ENCODE peak calls at places on chromosomes 3 and 15, in nine cellular contexts. One of them, this sample, is unnamed.

GRCh38 chr3:169813757-169814517 is 1.2 kb upstream of the LRRC34 start:
- DNase-seq in stomach: peak; percentile 46
- DNase-seq in esophagus squamous epithelium: no peak
- DNase-seq in tibial nerve: peak; percentile 8
- DNase-seq in cardiac muscle cell: no peak
- DNase-seq in OCI-LY7: peak; percentile 91
- DNase-seq in endodermal cell: peak; percentile 86
- DNase-seq in SK-N-SH: no peak
- DNase-seq in body of pancreas: peak; percentile 39
- DNase-seq in this sample: peak; percentile 60

GRCh38 chr3:175335229-175335628 is 476.1 kb downstream of the NAALADL2 start:
- DNase-seq in stomach: no peak
- DNase-seq in esophagus squamous epithelium: no peak
- DNase-seq in tibial nerve: no peak
- DNase-seq in cardiac muscle cell: no peak
- DNase-seq in OCI-LY7: no peak
- DNase-seq in endodermal cell: no peak
- DNase-seq in SK-N-SH: no peak
- DNase-seq in body of pancreas: no peak
- DNase-seq in this sample: no peak

GRCh38 chr3:31346542-31346979 is 186.2 kb upstream of the STT3B start:
- DNase-seq in stomach: no peak
- DNase-seq in esophagus squamous epithelium: no peak
- DNase-seq in tibial nerve: no peak
- DNase-seq in cardiac muscle cell: no peak
- DNase-seq in OCI-LY7: no peak
- DNase-seq in endodermal cell: no peak
- DNase-seq in SK-N-SH: no peak
- DNase-seq in body of pancreas: no peak
- DNase-seq in this sample: no peak

GRCh38 chr3:42134867-42135464 is 43.8 kb downstream of the TRAK1 start:
- DNase-seq in stomach: peak; percentile 51
- DNase-seq in esophagus squamous epithelium: no peak
- DNase-seq in tibial nerve: no peak
- DNase-seq in cardiac muscle cell: no peak
- DNase-seq in OCI-LY7: no peak
- DNase-seq in endodermal cell: no peak
- DNase-seq in SK-N-SH: no peak
- DNase-seq in body of pancreas: no peak
- DNase-seq in this sample: no peak

GRCh38 chr15:57772223-57772957 is 65.9 kb downstream of the POLR2M start:
- DNase-seq in stomach: no peak
- DNase-seq in esophagus squamous epithelium: no peak
- DNase-seq in tibial nerve: no peak
- DNase-seq in cardiac muscle cell: no peak
- DNase-seq in OCI-LY7: no peak
- DNase-seq in endodermal cell: peak; percentile 58
- DNase-seq in SK-N-SH: no peak
- DNase-seq in body of pancreas: no peak
- DNase-seq in this sample: no peak

GRCh38 chr3:150248116-150248864 is 159.8 kb upstream of the TSC22D2 start:
- DNase-seq in stomach: no peak
- DNase-seq in esophagus squamous epithelium: no peak
- DNase-seq in tibial nerve: no peak
- DNase-seq in cardiac muscle cell: no peak
- DNase-seq in OCI-LY7: peak; percentile 11
- DNase-seq in endodermal cell: no peak
- DNase-seq in SK-N-SH: no peak
- DNase-seq in body of pancreas: no peak
- DNase-seq in this sample: no peak

GRCh38 chr3:184234224-184234623 is 4.8 kb downstream of the VWA5B2 start:
- DNase-seq in stomach: peak; percentile 65
- DNase-seq in esophagus squamous epithelium: no peak
- DNase-seq in tibial nerve: no peak
- DNase-seq in cardiac muscle cell: no peak
- DNase-seq in OCI-LY7: peak; percentile 14
- DNase-seq in endodermal cell: no peak
- DNase-seq in SK-N-SH: peak; percentile 91
- DNase-seq in body of pancreas: peak; percentile 75
- DNase-seq in this sample: no peak

GRCh38 chr3:5079761-5080160 is 42.3 kb upstream of the ARL8B start:
- DNase-seq in stomach: no peak
- DNase-seq in esophagus squamous epithelium: no peak
- DNase-seq in tibial nerve: no peak
- DNase-seq in cardiac muscle cell: no peak
- DNase-seq in OCI-LY7: no peak
- DNase-seq in endodermal cell: no peak
- DNase-seq in SK-N-SH: no peak
- DNase-seq in body of pancreas: no peak
- DNase-seq in this sample: no peak

GRCh38 chr15:26615188-26615926 is 157.5 kb downstream of the GABRB3 start:
- DNase-seq in stomach: no peak
- DNase-seq in esophagus squamous epithelium: no peak
- DNase-seq in tibial nerve: no peak
- DNase-seq in cardiac muscle cell: no peak
- DNase-seq in OCI-LY7: no peak
- DNase-seq in endodermal cell: no peak
- DNase-seq in SK-N-SH: no peak
- DNase-seq in body of pancreas: no peak
- DNase-seq in this sample: no peak

GRCh38 chr15:37016287-37016686 is 84.1 kb downstream of the MEIS2 start:
- DNase-seq in stomach: no peak
- DNase-seq in esophagus squamous epithelium: no peak
- DNase-seq in tibial nerve: peak; percentile 17
- DNase-seq in cardiac muscle cell: no peak
- DNase-seq in OCI-LY7: no peak
- DNase-seq in endodermal cell: no peak
- DNase-seq in SK-N-SH: no peak
- DNase-seq in body of pancreas: peak; percentile 27
- DNase-seq in this sample: no peak

GRCh38 chr3:127566801-127567200 is 23.7 kb downstream of the TPRA1 start:
- DNase-seq in stomach: no peak
- DNase-seq in esophagus squamous epithelium: no peak
- DNase-seq in tibial nerve: no peak
- DNase-seq in cardiac muscle cell: no peak
- DNase-seq in OCI-LY7: no peak
- DNase-seq in endodermal cell: no peak
- DNase-seq in SK-N-SH: no peak
- DNase-seq in body of pancreas: no peak
- DNase-seq in this sample: no peak

GRCh38 chr3:38455639-38456430 is 2.1 kb downstream of the ACVR2B start:
- DNase-seq in stomach: no peak
- DNase-seq in esophagus squamous epithelium: no peak
- DNase-seq in tibial nerve: no peak
- DNase-seq in cardiac muscle cell: peak; percentile 81
- DNase-seq in OCI-LY7: no peak
- DNase-seq in endodermal cell: peak; percentile 89
- DNase-seq in SK-N-SH: peak; percentile 58
- DNase-seq in body of pancreas: no peak
- DNase-seq in this sample: no peak

GRCh38 chr3:49422379-49423248 is at the start of gene AMT:
- DNase-seq in stomach: peak; percentile 57
- DNase-seq in esophagus squamous epithelium: no peak
- DNase-seq in tibial nerve: no peak
- DNase-seq in cardiac muscle cell: peak; percentile 92
- DNase-seq in OCI-LY7: no peak
- DNase-seq in endodermal cell: peak; percentile 97
- DNase-seq in SK-N-SH: peak; percentile 78
- DNase-seq in body of pancreas: peak; percentile 82
- DNase-seq in this sample: no peak

GRCh38 chr3:49416867-49417266 is 4.6 kb downstream of the TCTA start:
- DNase-seq in stomach: no peak
- DNase-seq in esophagus squamous epithelium: no peak
- DNase-seq in tibial nerve: no peak
- DNase-seq in cardiac muscle cell: no peak
- DNase-seq in OCI-LY7: no peak
- DNase-seq in endodermal cell: no peak
- DNase-seq in SK-N-SH: no peak
- DNase-seq in body of pancreas: no peak
- DNase-seq in this sample: no peak

GRCh38 chr3:49424816-49425215 is 2.5 kb upstream of the AMT start:
- DNase-seq in stomach: no peak
- DNase-seq in esophagus squamous epithelium: no peak
- DNase-seq in tibial nerve: no peak
- DNase-seq in cardiac muscle cell: no peak
- DNase-seq in OCI-LY7: no peak
- DNase-seq in endodermal cell: no peak
- DNase-seq in SK-N-SH: no peak
- DNase-seq in body of pancreas: no peak
- DNase-seq in this sample: no peak

GRCh38 chr3:49417516-49418120 is 4.7 kb downstream of the AMT start:
- DNase-seq in stomach: no peak
- DNase-seq in esophagus squamous epithelium: no peak
- DNase-seq in tibial nerve: no peak
- DNase-seq in cardiac muscle cell: no peak
- DNase-seq in OCI-LY7: no peak
- DNase-seq in endodermal cell: no peak
- DNase-seq in SK-N-SH: no peak
- DNase-seq in body of pancreas: no peak
- DNase-seq in this sample: no peak

GRCh38 chr3:49421890-49422378 is 339 bp downstream of the AMT start:
- DNase-seq in stomach: peak; percentile 30
- DNase-seq in esophagus squamous epithelium: no peak
- DNase-seq in tibial nerve: no peak
- DNase-seq in cardiac muscle cell: no peak
- DNase-seq in OCI-LY7: no peak
- DNase-seq in endodermal cell: no peak
- DNase-seq in SK-N-SH: no peak
- DNase-seq in body of pancreas: no peak
- DNase-seq in this sample: no peak
- H3K4me3 ChIP-seq in stomach: peak overlapping the region; percentile 43
- H3K4me3 ChIP-seq in esophagus squamous epithelium: peak overlapping the region; percentile 42
- H3K4me3 ChIP-seq in tibial nerve: peak overlapping the region; percentile 33
- H3K4me3 ChIP-seq in cardiac muscle cell: peak overlapping the region; percentile 68
- H3K4me3 ChIP-seq in OCI-LY7: no peak overlapping the region
- H3K4me3 ChIP-seq in endodermal cell: peak overlapping the region; percentile 81
- H3K4me3 ChIP-seq in SK-N-SH: no peak overlapping the region
- H3K4me3 ChIP-seq in body of pancreas: no peak overlapping the region
- H3K4me3 ChIP-seq in this sample: no peak overlapping the region

DNA sequence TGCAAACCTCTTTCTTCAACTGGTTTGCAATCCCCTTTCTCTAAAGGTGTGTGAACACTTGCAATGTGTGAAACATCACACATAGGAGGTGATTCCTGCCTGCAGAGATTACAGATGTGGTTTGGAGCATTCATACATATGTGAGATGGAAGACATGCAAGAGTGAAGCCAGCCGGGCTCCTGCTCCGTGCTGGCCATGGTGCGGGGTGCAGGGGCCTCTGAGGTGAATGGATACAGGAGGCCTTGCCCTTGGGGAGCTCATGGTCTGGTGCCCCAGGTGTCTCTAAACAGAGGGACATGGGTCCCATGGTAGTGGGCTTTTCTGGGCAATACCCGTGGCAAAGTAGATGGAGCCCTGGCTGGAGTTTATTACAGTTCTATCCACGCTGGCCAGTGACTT is 6.0 kb downstream of the SLC6A11 start:
- DNase-seq in stomach: no peak
- DNase-seq in esophagus squamous epithelium: no peak
- DNase-seq in tibial nerve: no peak
- DNase-seq in cardiac muscle cell: no peak
- DNase-seq in OCI-LY7: no peak
- DNase-seq in endodermal cell: no peak
- DNase-seq in SK-N-SH: no peak
- DNase-seq in body of pancreas: no peak
- DNase-seq in this sample: no peak
- H3K4me1 ChIP-seq in stomach: no peaks in the 10 kb centered on the region
- H3K4me1 ChIP-seq in esophagus squamous epithelium: peaks cover under 1% of the 10 kb centered on the region
- H3K4me1 ChIP-seq in tibial nerve: no peaks in the 10 kb centered on the region
- H3K4me1 ChIP-seq in cardiac muscle cell: no peaks in the 10 kb centered on the region
- H3K4me1 ChIP-seq in OCI-LY7: no peaks in the 10 kb centered on the region
- H3K4me1 ChIP-seq in endodermal cell: no peaks in the 10 kb centered on the region
- H3K4me1 ChIP-seq in SK-N-SH: peaks cover 4% of the 10 kb centered on the region
- H3K4me1 ChIP-seq in body of pancreas: no peaks in the 10 kb centered on the region
- H3K4me1 ChIP-seq in this sample: no peaks in the 10 kb centered on the region

GRCh38 chr3:58019343-58019742 is 11.1 kb downstream of the FLNB start:
- DNase-seq in stomach: no peak
- DNase-seq in esophagus squamous epithelium: no peak
- DNase-seq in tibial nerve: no peak
- DNase-seq in cardiac muscle cell: no peak
- DNase-seq in OCI-LY7: no peak
- DNase-seq in endodermal cell: no peak
- DNase-seq in SK-N-SH: no peak
- DNase-seq in body of pancreas: no peak
- DNase-seq in this sample: no peak

GRCh38 chr3:58015524-58015915 is 7.3 kb downstream of the FLNB start:
- DNase-seq in stomach: no peak
- DNase-seq in esophagus squamous epithelium: no peak
- DNase-seq in tibial nerve: no peak
- DNase-seq in cardiac muscle cell: no peak
- DNase-seq in OCI-LY7: no peak
- DNase-seq in endodermal cell: no peak
- DNase-seq in SK-N-SH: no peak
- DNase-seq in body of pancreas: no peak
- DNase-seq in this sample: no peak

GRCh38 chr3:58018892-58019291 is 10.7 kb downstream of the FLNB start:
- DNase-seq in stomach: no peak
- DNase-seq in esophagus squamous epithelium: no peak
- DNase-seq in tibial nerve: no peak
- DNase-seq in cardiac muscle cell: no peak
- DNase-seq in OCI-LY7: no peak
- DNase-seq in endodermal cell: no peak
- DNase-seq in SK-N-SH: no peak
- DNase-seq in body of pancreas: no peak
- DNase-seq in this sample: no peak

GRCh38 chr3:58013973-58014649 is 5.9 kb downstream of the FLNB start:
- DNase-seq in stomach: peak; percentile 39
- DNase-seq in esophagus squamous epithelium: no peak
- DNase-seq in tibial nerve: peak; percentile 64
- DNase-seq in cardiac muscle cell: no peak
- DNase-seq in OCI-LY7: no peak
- DNase-seq in endodermal cell: peak; percentile 81
- DNase-seq in SK-N-SH: peak; percentile 89
- DNase-seq in body of pancreas: no peak
- DNase-seq in this sample: no peak

GRCh38 chr3:58016710-58017109 is 8.5 kb downstream of the FLNB start:
- DNase-seq in stomach: no peak
- DNase-seq in esophagus squamous epithelium: no peak
- DNase-seq in tibial nerve: no peak
- DNase-seq in cardiac muscle cell: no peak
- DNase-seq in OCI-LY7: no peak
- DNase-seq in endodermal cell: no peak
- DNase-seq in SK-N-SH: no peak
- DNase-seq in body of pancreas: no peak
- DNase-seq in this sample: no peak
- H3K27ac ChIP-seq in stomach: no peak overlapping the region
- H3K27ac ChIP-seq in esophagus squamous epithelium: no peak overlapping the region
- H3K27ac ChIP-seq in tibial nerve: no peak overlapping the region
- H3K27ac ChIP-seq in cardiac muscle cell: no peak overlapping the region
- H3K27ac ChIP-seq in OCI-LY7: no peak overlapping the region
- H3K27ac ChIP-seq in endodermal cell: no peak overlapping the region
- H3K27ac ChIP-seq in SK-N-SH: peak overlapping the region; percentile 2
- H3K27ac ChIP-seq in body of pancreas: peak overlapping the region; percentile 56
- H3K27ac ChIP-seq in this sample: no peak overlapping the region

GRCh38 chr15:73751481-73751880 is 1.7 kb downstream of the INSYN1 start:
- DNase-seq in stomach: no peak
- DNase-seq in esophagus squamous epithelium: no peak
- DNase-seq in tibial nerve: no peak
- DNase-seq in cardiac muscle cell: no peak
- DNase-seq in OCI-LY7: no peak
- DNase-seq in endodermal cell: no peak
- DNase-seq in SK-N-SH: no peak
- DNase-seq in body of pancreas: no peak
- DNase-seq in this sample: no peak
- H3K4me3 ChIP-seq in stomach: peak overlapping the region; percentile 62
- H3K4me3 ChIP-seq in esophagus squamous epithelium: peak overlapping the region; percentile 78
- H3K4me3 ChIP-seq in tibial nerve: peak overlapping the region; percentile 57
- H3K4me3 ChIP-seq in cardiac muscle cell: peak overlapping the region; percentile 54
- H3K4me3 ChIP-seq in OCI-LY7: no peak overlapping the region
- H3K4me3 ChIP-seq in endodermal cell: no peak overlapping the region
- H3K4me3 ChIP-seq in SK-N-SH: no peak overlapping the region
- H3K4me3 ChIP-seq in body of pancreas: no peak overlapping the region
- H3K4me3 ChIP-seq in this sample: no peak overlapping the region

This sample was measured in effector memory CD4-positive, alpha-beta T cell.